ENCODE peak calls at places on chromosomes 3 and 15, in four cellular contexts. Q is WTC11, J is HepG2, N is K562. V is an unnamed sample.

GRCh38 chr3:106811376-106811775 is 565.9 kb upstream of the CCDC54 start:
- DNase-seq in Q (no peak), J (no peak), N (no peak), V (no peak)

GRCh38 chr3:72821170-72821781 is 27.0 kb downstream of the SHQ1 start:
- DNase-seq in Q (no peak), J (no peak), N (no peak), V (no peak)

GRCh38 chr3:124256599-124256998 is 264.7 kb upstream of the ROPN1 start:
- DNase-seq in Q (no peak), J (no peak), N (no peak), V (no peak)

GRCh38 chr3:194333212-194333980 is 17.7 kb downstream of the CPN2 start:
- DNase-seq in Q (peak; percentile 95), J (peak; percentile 77), N (peak; percentile 85), V (peak; percentile 76)

GRCh38 chr3:12180218-12180617 is 21.5 kb upstream of the TIMP4 start:
- DNase-seq in Q (no peak), J (no peak), N (no peak), V (no peak)

GRCh38 chr3:34583451-34583850 is 785.0 kb downstream of the PDCD6IP start:
- DNase-seq in Q (no peak), J (no peak), N (no peak), V (no peak)

GRCh38 chr3:46861293-46861995 is 1.8 kb downstream of the MYL3 start:
- DNase-seq in Q (peak; percentile 8), J (peak; percentile 18), N (no peak), V (no peak)

GRCh38 chr3:122416966-122417365 is 1.1 kb upstream of the WDR5B start:
- DNase-seq in Q (no peak), J (no peak), N (no peak), V (no peak)

GRCh38 chr3:125602752-125603649 is 7.7 kb upstream of the OSBPL11 start:
- DNase-seq in Q (no peak), J (no peak), N (no peak), V (no peak)

GRCh38 chr15:70430029-70430428 is 332.3 kb upstream of the TLE3 start:
- DNase-seq in Q (no peak), J (no peak), N (no peak), V (no peak)

GRCh38 chr15:83339396-83339795 is 54.9 kb upstream of the BNC1 start:
- DNase-seq in Q (no peak), J (no peak), N (no peak), V (no peak)

GRCh38 chr3:56629044-56629443 is 54.0 kb downstream of the TASOR start:
- DNase-seq in Q (no peak), J (no peak), N (no peak), V (no peak)

GRCh38 chr3:54322354-54322753 is 200.0 kb downstream of the CACNA2D3 start:
- DNase-seq in Q (no peak), J (peak; percentile 10), N (no peak), V (no peak)

GRCh38 chr3:46396129-46396528 is 10.7 kb downstream of the CCR5AS start:
- DNase-seq in Q (no peak), J (no peak), N (no peak), V (no peak)

GRCh38 chr15:34810455-34811146 is 15.3 kb upstream of the ACTC1 start:
- DNase-seq in Q (no peak), J (no peak), N (no peak), V (no peak)

GRCh38 chr3:16309558-16309957 is 44.5 kb downstream of the OXNAD1 start:
- DNase-seq in Q (no peak), J (no peak), N (peak; percentile 47), V (no peak)

GRCh38 chr15:98643104-98643503 is 5.2 kb upstream of the IGF1R start:
- DNase-seq in Q (no peak), J (no peak), N (no peak), V (no peak)

GRCh38 chr3:8371085-8371551 is 130.5 kb upstream of the LMCD1 start:
- DNase-seq in Q (no peak), J (no peak), N (no peak), V (no peak)

GRCh38 chr3:60017631-60018030 is 967.8 kb upstream of the CFAP20DC start:
- DNase-seq in Q (no peak), J (no peak), N (no peak), V (no peak)

GRCh38 chr3:48896991-48897390 is 1.7 kb downstream of the SLC25A20 start:
- DNase-seq in Q (no peak), J (peak; percentile 78), N (no peak), V (no peak)

GRCh38 chr3:46655271-46655670 is 38.2 kb downstream of the ALS2CL start:
- DNase-seq in Q (no peak), J (no peak), N (no peak), V (no peak)

GRCh38 chr3:175200391-175200790 is 341.3 kb downstream of the NAALADL2 start:
- DNase-seq in Q (no peak), J (no peak), N (no peak), V (no peak)

GRCh38 chr15:75125935-75126334 is 75.7 kb upstream of the C15orf39 start:
- DNase-seq in Q (no peak), J (no peak), N (no peak), V (no peak)

GRCh38 chr3:159443266-159443665 is 545.4 kb upstream of the IL12A start:
- DNase-seq in Q (no peak), J (no peak), N (no peak), V (no peak)

GRCh38 chr3:76367281-76367680 is 581.9 kb upstream of the ZNF717 start:
- DNase-seq in Q (no peak), J (no peak), N (no peak), V (no peak)

GRCh38 chr3:59766165-59766872 is 716.5 kb upstream of the CFAP20DC start:
- DNase-seq in Q (no peak), J (no peak), N (no peak), V (no peak)

GRCh38 chr15:92623435-92623834 is 32.1 kb downstream of the FAM174B start:
- DNase-seq in Q (no peak), J (no peak), N (no peak), V (no peak)

GRCh38 chr3:13073042-13073906 is at the start of gene IQSEC1:
- DNase-seq in Q (peak; percentile 80), J (no peak), N (peak; percentile 56), V (peak; percentile 32)

GRCh38 chr15:57025264-57025939 is 107.0 kb downstream of the TCF12 start:
- DNase-seq in Q (no peak), J (no peak), N (no peak), V (no peak)

GRCh38 chr3:64681827-64682226 is 6.0 kb downstream of the ADAMTS9 start:
- DNase-seq in Q (no peak), J (no peak), N (no peak), V (no peak)

GRCh38 chr15:100759116-100759515 is 120.5 kb upstream of the ALDH1A3 start:
- DNase-seq in Q (no peak), J (no peak), N (no peak), V (no peak)

DNA sequence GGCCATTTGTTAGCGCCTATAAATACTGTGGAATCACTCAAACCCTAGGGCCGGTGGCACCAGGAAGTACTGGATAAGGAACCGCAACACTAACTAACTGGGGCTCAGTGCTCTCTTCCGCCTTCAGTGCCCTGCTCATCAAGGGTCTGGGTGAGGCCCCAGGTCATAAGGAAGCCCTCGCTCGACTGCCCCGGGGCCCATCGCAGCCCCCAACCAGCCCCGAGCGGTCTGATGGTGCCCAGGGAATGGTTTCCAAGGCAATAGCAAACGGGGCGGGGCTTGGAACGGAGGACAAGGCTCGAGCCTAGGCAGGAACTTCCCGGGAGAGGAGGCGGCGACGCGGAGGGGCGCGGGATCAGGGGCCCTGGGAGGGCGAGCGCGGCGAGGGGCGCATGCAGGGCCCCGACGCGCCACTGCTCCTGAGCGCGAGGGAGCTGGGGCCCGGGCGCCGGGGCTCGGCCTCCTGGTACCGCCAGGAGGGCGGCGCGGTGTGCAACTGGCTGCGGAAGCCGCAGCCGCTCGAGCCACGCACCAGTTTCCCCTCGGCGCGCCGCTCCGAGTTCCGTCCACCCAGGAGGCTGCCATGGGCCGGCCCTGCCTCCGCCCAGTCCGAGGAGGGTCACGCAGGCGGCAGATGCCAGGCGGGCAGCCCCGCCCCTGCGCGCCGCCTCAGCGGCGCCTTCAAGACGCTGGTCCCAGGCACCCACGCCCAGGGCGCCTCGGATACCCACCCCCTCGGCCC is at the start of gene TTLL3:
- DNase-seq in Q (peak; percentile 81), J (no peak), N (peak; percentile 46), V (no peak)
- TF ChIP-seq ELF4 in Q (no peak), J (no peak), N (no peak), V (no peak)

DNA sequence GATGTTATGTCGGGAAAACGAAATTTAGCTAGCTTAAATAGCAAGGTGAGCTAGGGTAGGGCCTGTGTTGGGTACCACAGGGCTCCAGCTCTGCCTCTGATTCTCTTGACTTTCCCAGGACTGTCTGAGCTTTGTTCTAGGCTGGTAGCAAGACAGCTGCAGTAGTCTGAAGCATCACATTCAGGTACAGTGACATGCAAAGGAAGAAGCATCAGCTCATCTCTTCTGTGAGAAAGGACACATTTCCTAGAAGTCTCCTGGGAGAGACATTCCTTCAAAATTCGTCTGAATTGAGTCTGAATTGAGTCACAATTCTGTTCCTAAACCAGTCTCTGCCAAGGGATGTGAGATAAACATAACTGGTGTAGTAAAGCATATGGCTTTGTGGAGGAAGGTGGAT is 8.5 kb upstream of the UBXN7 start:
- DNase-seq in Q (no peak), J (no peak), N (no peak), V (no peak)
- TF ChIP-seq SP1 in Q (no peak), J (no peak), N (no peak), V (no peak)

DNA sequence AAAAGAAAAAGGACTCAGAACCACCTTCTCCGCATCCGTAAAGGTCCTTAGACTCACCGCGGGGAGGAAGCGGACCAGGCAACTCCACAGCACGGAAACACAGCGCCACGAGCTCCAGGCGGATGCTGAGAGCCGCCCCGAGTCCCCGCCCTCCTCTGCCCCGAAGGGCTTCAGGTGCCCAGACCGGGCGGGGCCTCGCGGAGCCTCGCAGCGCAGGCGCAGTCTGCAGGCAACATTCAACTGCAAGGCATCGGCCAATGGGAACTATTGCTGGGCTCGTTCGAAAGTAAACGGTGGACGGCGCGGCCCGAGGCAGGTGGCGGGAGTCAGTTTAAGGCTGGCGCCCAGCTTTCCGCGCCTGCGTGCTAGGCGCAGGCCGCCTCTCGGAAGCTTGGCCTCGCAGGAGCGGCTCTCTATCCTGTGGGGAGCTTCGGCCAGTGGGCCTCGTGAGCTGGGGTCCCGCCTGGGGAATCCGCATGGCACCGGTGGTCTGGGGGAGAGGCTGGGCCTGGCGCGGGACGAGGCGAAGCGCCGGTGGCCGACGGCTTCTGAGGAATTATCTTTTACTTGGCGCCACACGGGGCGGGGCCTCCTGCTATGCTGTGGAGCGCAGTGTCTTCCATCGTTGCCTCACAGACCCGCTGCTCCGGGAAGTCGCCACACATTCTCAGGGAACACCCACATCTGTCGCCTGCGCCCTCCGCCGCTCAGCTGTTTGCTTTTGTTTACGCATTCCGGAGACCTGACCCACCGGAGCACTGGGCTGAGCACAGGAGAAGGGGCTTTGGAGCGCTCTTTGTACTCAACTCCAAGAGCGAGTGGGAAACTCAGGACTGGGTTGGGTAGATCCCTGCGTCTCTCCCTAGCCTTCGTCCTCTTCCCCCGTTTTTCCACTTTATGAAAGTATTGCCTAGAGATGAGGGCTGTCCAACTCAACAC is at the start of gene TRIM59:
- DNase-seq in Q (peak; percentile 99), J (peak; percentile 63), N (peak; percentile 97), V (peak; percentile 98)
- TF ChIP-seq ELF4 in Q (peak; percentile 99), J (no peak), N (peak; percentile 46), V (peak; percentile 39)

DNA sequence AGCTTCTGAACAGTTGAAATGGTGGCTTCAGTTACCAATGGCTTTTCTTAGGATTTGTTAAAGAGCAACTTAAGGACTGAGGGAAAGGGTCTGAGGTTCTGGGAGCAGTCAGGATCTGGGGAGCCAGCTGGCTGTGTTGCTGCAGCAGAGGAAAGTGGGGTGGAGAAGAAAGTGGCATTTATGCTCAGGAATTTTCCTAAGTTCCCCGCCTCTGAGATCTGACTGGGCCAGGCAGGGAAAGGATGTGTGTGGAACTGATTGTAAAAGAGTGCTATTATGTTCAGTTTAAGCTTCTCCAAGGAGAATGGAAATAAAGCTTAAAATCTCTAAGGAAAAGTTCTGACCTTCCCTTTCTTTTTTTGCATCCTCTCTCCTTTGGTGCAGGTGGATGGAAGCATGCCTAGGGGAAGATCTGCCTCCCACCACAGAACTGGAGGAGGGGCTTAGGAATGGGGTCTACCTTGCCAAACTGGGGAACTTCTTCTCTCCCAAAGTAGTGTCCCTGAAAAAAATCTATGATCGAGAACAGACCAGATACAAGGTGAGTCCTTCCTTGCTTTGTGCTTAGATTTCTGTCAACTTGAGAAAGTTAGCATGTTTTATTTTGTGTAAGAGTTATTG is 37.8 kb downstream of the IQGAP1 start:
- DNase-seq in Q (no peak), J (no peak), N (no peak), V (no peak)
- TF ChIP-seq SP1 in Q (no peak), J (no peak), N (no peak), V (no peak)

V was measured in HEK293T.